ENCODE peak calls at places on chromosomes 2 and 18, in ten cellular contexts. X is right lobe of liver, T is A549, Q is uterus, I is esophagus muscularis mucosa, C is heart left ventricle, U is gastrocnemius medialis, N is tibial nerve, V is breast epithelium, J is body of pancreas. K is an unnamed sample.

GRCh38 chr2:240303896-240304745 is 131.3 kb upstream of the GPC1 start:
- DNase-seq in V (no peak), Q (no peak), I (no peak), N (no peak), C (peak), T (no peak), X (no peak), U (no peak), J (no peak), K (peak)

GRCh38 chr18:25896178-25896780 is 194.1 kb downstream of the SS18 start:
- DNase-seq in T (peak), I (no peak), U (no peak), V (no peak), C (no peak), J (no peak), Q (peak), N (no peak), X (no peak), K (no peak)

GRCh38 chr2:111702119-111702808 is 181.7 kb downstream of the ANAPC1 start:
- DNase-seq in J (peak), Q (no peak), T (peak), I (no peak), V (no peak), U (peak), C (peak), N (no peak), X (no peak), K (no peak)

GRCh38 chr18:21242141-21243040 is at the start of gene GREB1L:
- DNase-seq in U (peak), J (peak), V (no peak), N (peak), X (peak), C (peak), T (peak), I (no peak), Q (no peak), K (no peak)

GRCh38 chr2:19120181-19120580 is 238.2 kb downstream of the OSR1 start:
- DNase-seq in X (no peak), N (no peak), V (no peak), J (no peak), Q (no peak), C (no peak), I (no peak), T (no peak), U (no peak), K (no peak)

GRCh38 chr2:60830991-60831390 is 50.4 kb upstream of the REL start:
- DNase-seq in Q (no peak), I (no peak), C (no peak), N (no peak), J (no peak), V (no peak), U (no peak), X (no peak), T (no peak), K (no peak)

GRCh38 chr2:128311216-128311754 is 7.4 kb downstream of the HS6ST1 start:
- DNase-seq in V (no peak), I (no peak), J (no peak), N (no peak), U (no peak), X (no peak), C (no peak), Q (no peak), T (no peak), K (peak)

GRCh38 chr18:27901424-27902226 is 275.3 kb downstream of the CDH2 start:
- DNase-seq in U (no peak), X (no peak), T (no peak), N (no peak), J (no peak), C (no peak), I (no peak), Q (no peak), V (no peak), K (no peak)

GRCh38 chr2:66303471-66303870 is 131.5 kb upstream of the MEIS1 start:
- DNase-seq in C (no peak), J (no peak), I (no peak), N (no peak), V (no peak), T (no peak), U (no peak), X (no peak), Q (no peak), K (no peak)

GRCh38 chr2:204863351-204863750 is 318.1 kb downstream of the PARD3B start:
- DNase-seq in U (no peak), C (no peak), I (no peak), J (no peak), Q (no peak), X (no peak), N (no peak), T (no peak), V (no peak), K (no peak)

GRCh38 chr2:136065384-136065783 is 52.6 kb downstream of the CXCR4 start:
- DNase-seq in V (no peak), C (no peak), N (no peak), J (no peak), U (no peak), T (no peak), Q (no peak), X (no peak), I (no peak), K (no peak)

GRCh38 chr18:56574827-56575226 is 63.6 kb downstream of the TXNL1 start:
- DNase-seq in I (no peak), U (peak), J (peak), V (no peak), T (no peak), X (no peak), N (no peak), C (peak), Q (no peak), K (no peak)

GRCh38 chr2:237132799-237133198 is 47.1 kb downstream of the COPS8 start:
- DNase-seq in Q (peak), I (no peak), V (no peak), C (no peak), U (no peak), T (peak), J (no peak), N (no peak), X (no peak), K (peak)

GRCh38 chr2:74831693-74832530 is 2.0 kb upstream of the HK2 start:
- DNase-seq in X (no peak), U (no peak), I (no peak), J (no peak), C (no peak), V (no peak), Q (no peak), T (peak), N (no peak), K (no peak)

GRCh38 chr2:72098935-72099334 is 48.7 kb downstream of the CYP26B1 start:
- DNase-seq in N (no peak), V (no peak), T (no peak), I (peak), J (no peak), C (no peak), Q (no peak), X (no peak), U (no peak), K (peak)

GRCh38 chr18:57447154-57447621 is 12.0 kb downstream of the ONECUT2 start:
- DNase-seq in X (peak), N (no peak), J (no peak), C (no peak), Q (no peak), T (no peak), I (peak), U (no peak), V (no peak), K (no peak)

GRCh38 chr2:41222593-41222992 is 770.7 kb upstream of the SLC8A1 start:
- DNase-seq in V (no peak), C (peak), N (no peak), T (no peak), Q (no peak), U (no peak), J (no peak), X (no peak), I (no peak), K (no peak)

GRCh38 chr2:241680827-241681599 is 5.6 kb downstream of the DTYMK start:
- DNase-seq in U (peak), J (peak), I (no peak), T (no peak), V (no peak), N (no peak), C (no peak), Q (peak), X (no peak), K (no peak)

GRCh38 chr2:120915670-120916069 is 180.0 kb downstream of the GLI2 start:
- DNase-seq in V (no peak), J (peak), C (no peak), I (no peak), Q (no peak), U (no peak), X (no peak), T (no peak), N (no peak), K (no peak)

GRCh38 chr2:122056853-122057252 is 301.4 kb downstream of the TSN start:
- DNase-seq in J (no peak), C (no peak), N (no peak), I (no peak), U (no peak), V (no peak), T (no peak), Q (no peak), X (no peak), K (no peak)

GRCh38 chr2:10287766-10288165 is 14.9 kb upstream of the HPCAL1 start:
- DNase-seq in T (no peak), J (no peak), X (no peak), Q (no peak), C (no peak), U (no peak), N (no peak), V (no peak), I (no peak), K (no peak)

GRCh38 chr18:60684843-60685513 is 312.4 kb upstream of the MC4R start:
- DNase-seq in J (no peak), C (no peak), N (no peak), U (no peak), Q (no peak), T (no peak), X (peak), V (no peak), I (no peak), K (no peak)

GRCh38 chr2:8134105-8134903 is 547.6 kb upstream of the ID2 start:
- DNase-seq in J (no peak), N (no peak), C (no peak), I (no peak), X (no peak), U (no peak), Q (no peak), V (no peak), T (no peak), K (no peak)

GRCh38 chr2:241103176-241103595 is 1.1 kb upstream of the MTERF4 start:
- DNase-seq in U (no peak), I (no peak), N (no peak), Q (no peak), J (no peak), C (no peak), X (no peak), T (no peak), V (no peak), K (peak)

GRCh38 chr2:217901826-217902225 is 101.0 kb downstream of the TNS1 start:
- DNase-seq in V (no peak), I (no peak), Q (peak), T (peak), X (no peak), C (peak), N (no peak), J (peak), U (no peak), K (no peak)

GRCh38 chr2:217901400-217901799 is 101.4 kb downstream of the TNS1 start:
- DNase-seq in X (no peak), N (no peak), J (no peak), V (no peak), U (no peak), I (no peak), T (no peak), C (no peak), Q (no peak), K (no peak)

GRCh38 chr2:217903859-217904613 is 98.8 kb downstream of the TNS1 start:
- DNase-seq in C (peak), T (no peak), N (peak), Q (peak), U (peak), X (peak), J (peak), I (no peak), V (peak), K (peak)

GRCh38 chr2:217903142-217903858 is 99.5 kb downstream of the TNS1 start:
- DNase-seq in I (no peak), U (no peak), X (no peak), T (no peak), C (no peak), N (no peak), J (no peak), Q (no peak), V (no peak), K (no peak)

DNA sequence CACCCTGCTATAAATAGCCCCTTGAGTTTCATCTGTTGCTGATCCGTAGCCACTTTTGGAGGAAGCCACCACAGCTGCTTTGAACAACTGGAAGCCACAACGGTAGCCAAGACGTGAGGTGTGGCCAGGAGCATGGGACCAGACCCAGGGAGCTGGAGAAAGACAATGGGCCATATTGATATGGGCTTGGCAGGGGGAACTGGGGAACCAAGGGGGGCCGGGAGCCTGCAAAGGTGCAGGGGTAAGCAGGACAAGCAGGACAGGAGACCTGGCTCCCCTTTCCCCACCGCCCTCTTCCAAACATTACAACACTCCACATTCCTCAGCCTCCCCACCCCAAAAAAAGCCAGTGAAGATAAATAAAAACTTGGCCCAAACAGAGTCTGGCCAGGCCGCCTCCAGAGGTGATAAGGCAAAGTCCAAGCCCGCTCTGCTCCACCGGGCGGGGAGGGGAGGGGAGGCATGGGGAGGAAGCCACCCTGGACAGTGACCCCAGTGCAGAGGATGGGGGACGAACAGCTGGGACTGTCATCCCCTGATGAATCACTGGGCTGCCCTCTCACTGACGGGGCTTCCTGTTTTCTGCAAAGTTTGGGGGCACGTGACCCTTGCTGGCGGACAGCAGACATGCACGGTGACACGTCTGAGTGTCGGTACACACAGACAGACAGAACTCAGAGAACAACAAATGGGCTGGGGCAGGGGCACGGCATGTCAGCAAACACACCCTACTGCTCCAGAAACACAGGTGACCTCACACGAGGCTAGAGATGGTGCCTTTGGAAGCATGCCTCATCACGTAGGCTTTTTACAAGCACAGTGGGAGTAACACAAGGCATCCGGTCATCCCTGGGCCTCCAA is 100.3 kb downstream of the TNS1 start:
- DNase-seq in X (peak), Q (peak), I (peak), U (peak), T (peak), J (peak), V (peak), C (peak), N (peak), K (peak)
- H3K4me3 ChIP-seq in X (no peak), Q (no peak), I (peak), U (peak), T (peak), J (no peak), V (peak), C (peak), N (no peak), K (no peak)

GRCh38 chr2:218367415-218368149 is 10.9 kb downstream of the CATIP start:
- DNase-seq in U (peak), T (peak), C (peak), Q (peak), I (peak), X (peak), V (peak), N (peak), J (peak), K (peak)
- TF ChIP-seq POLR2A in U (peak), T (peak), C (peak), Q (peak), I (peak), X (peak), V (peak), N (peak), J (peak), K (no peak)

GRCh38 chr18:41873730-41874129 is 81.3 kb upstream of the PIK3C3 start:
- DNase-seq in T (no peak), N (no peak), U (no peak), C (no peak), V (no peak), X (no peak), J (no peak), I (no peak), Q (no peak), K (no peak)
- H3K4me3 ChIP-seq in T (no peak), N (no peak), U (no peak), C (no peak), V (no peak), X (no peak), J (no peak), I (no peak), Q (no peak), K (no peak)

GRCh38 chr2:85545780-85546240 is 6.8 kb downstream of the MAT2A start:
- DNase-seq in T (no peak), X (no peak), Q (no peak), V (no peak), N (no peak), C (no peak), J (no peak), I (no peak), U (no peak), K (no peak)

GRCh38 chr2:85541262-85541661 is 2.3 kb downstream of the MAT2A start:
- DNase-seq in V (no peak), I (no peak), U (no peak), T (no peak), C (no peak), Q (no peak), N (no peak), J (no peak), X (no peak), K (no peak)

GRCh38 chr2:85540131-85540587 is 1.2 kb downstream of the MAT2A start:
- DNase-seq in N (no peak), X (no peak), T (no peak), C (no peak), Q (no peak), J (no peak), U (no peak), V (no peak), I (no peak), K (no peak)

GRCh38 chr2:85541753-85542457 is 2.9 kb downstream of the MAT2A start:
- DNase-seq in T (no peak), J (peak), Q (no peak), C (no peak), I (no peak), U (no peak), V (no peak), N (no peak), X (no peak), K (peak)

GRCh38 chr2:85542777-85543176 is 3.8 kb downstream of the MAT2A start:
- DNase-seq in V (no peak), J (no peak), N (no peak), I (no peak), C (no peak), X (no peak), T (no peak), U (no peak), Q (no peak), K (no peak)
- TF ChIP-seq POLR2A in V (no peak), J (no peak), N (no peak), I (no peak), C (no peak), X (no peak), T (no peak), U (no peak), Q (no peak), K (no peak)

GRCh38 chr2:160425394-160425793 is 68.2 kb downstream of the RBMS1 start:
- DNase-seq in I (no peak), J (no peak), N (no peak), Q (no peak), T (no peak), U (no peak), V (no peak), X (no peak), C (no peak), K (no peak)
- H3K4me3 ChIP-seq in I (no peak), J (no peak), N (no peak), Q (no peak), T (no peak), U (no peak), V (no peak), X (no peak), C (no peak), K (no peak)

GRCh38 chr2:160408575-160409291 is 84.9 kb downstream of the RBMS1 start:
- DNase-seq in T (no peak), X (no peak), I (no peak), U (no peak), C (no peak), N (no peak), J (no peak), V (no peak), Q (no peak), K (no peak)

GRCh38 chr2:160409480-160409879 is 84.1 kb downstream of the RBMS1 start:
- DNase-seq in T (no peak), J (no peak), V (no peak), Q (no peak), X (no peak), N (no peak), U (no peak), I (no peak), C (no peak), K (no peak)

GRCh38 chr2:160406591-160407392 is 86.8 kb downstream of the RBMS1 start:
- DNase-seq in C (peak), T (peak), Q (peak), U (no peak), J (peak), X (peak), N (peak), V (peak), I (peak), K (peak)

GRCh38 chr2:160407393-160408204 is 86.0 kb downstream of the RBMS1 start:
- DNase-seq in V (peak), T (peak), I (no peak), J (peak), X (peak), Q (peak), N (no peak), C (peak), U (peak), K (peak)

GRCh38 chr2:160408205-160408561 is 85.4 kb downstream of the RBMS1 start:
- DNase-seq in J (no peak), C (no peak), Q (no peak), X (peak), U (no peak), T (no peak), V (no peak), N (no peak), I (no peak), K (no peak)
- TF ChIP-seq POLR2A in J (no peak), C (no peak), Q (no peak), X (no peak), U (no peak), T (no peak), V (no peak), N (no peak), I (no peak), K (no peak)